ENCODE peak calls at places on chromosome 19, in nine cellular contexts. One of them, this sample, is unnamed. For H3K4me1, the result is how much of the 10 kb centered on the place peaks cover.

GRCh38 chr19:14566712-14567077 is 5.2 kb downstream of the NDUFB7 start:
- DNase-seq in psoas muscle: no peak
- DNase-seq in fibroblast of lung: no peak
- DNase-seq in colonic mucosa: no peak
- DNase-seq in CD8-positive, alpha-beta T cell: no peak
- DNase-seq in breast epithelium: no peak
- DNase-seq in upper lobe of right lung: no peak
- DNase-seq in stomach: no peak
- DNase-seq in H9: peak
- DNase-seq in this sample: no peak

GRCh38 chr19:37551123-37551993 is 43.2 kb downstream of the ZNF571 start:
- DNase-seq in psoas muscle: no peak
- DNase-seq in fibroblast of lung: peak
- DNase-seq in colonic mucosa: peak
- DNase-seq in CD8-positive, alpha-beta T cell: peak
- DNase-seq in breast epithelium: no peak
- DNase-seq in upper lobe of right lung: no peak
- DNase-seq in stomach: no peak
- DNase-seq in H9: no peak
- DNase-seq in this sample: no peak

GRCh38 chr19:10699650-10700335 is 1.4 kb upstream of the QTRT1 start:
- DNase-seq in psoas muscle: no peak
- DNase-seq in fibroblast of lung: peak
- DNase-seq in colonic mucosa: peak
- DNase-seq in CD8-positive, alpha-beta T cell: peak
- DNase-seq in breast epithelium: no peak
- DNase-seq in upper lobe of right lung: no peak
- DNase-seq in stomach: peak
- DNase-seq in H9: peak
- DNase-seq in this sample: no peak

GRCh38 chr19:50654882-50655281 is 5.6 kb downstream of the C19orf81 start:
- DNase-seq in psoas muscle: no peak
- DNase-seq in fibroblast of lung: no peak
- DNase-seq in colonic mucosa: no peak
- DNase-seq in CD8-positive, alpha-beta T cell: no peak
- DNase-seq in breast epithelium: no peak
- DNase-seq in upper lobe of right lung: no peak
- DNase-seq in stomach: no peak
- DNase-seq in H9: no peak
- DNase-seq in this sample: no peak

GRCh38 chr19:40571005-40571318 is 5.7 kb upstream of the SHKBP1 start:
- DNase-seq in psoas muscle: no peak
- DNase-seq in fibroblast of lung: no peak
- DNase-seq in colonic mucosa: no peak
- DNase-seq in CD8-positive, alpha-beta T cell: no peak
- DNase-seq in breast epithelium: no peak
- DNase-seq in upper lobe of right lung: no peak
- DNase-seq in stomach: no peak
- DNase-seq in H9: no peak
- DNase-seq in this sample: no peak

GRCh38 chr19:33426621-33427475 is 53.3 kb downstream of the CEBPG start:
- DNase-seq in psoas muscle: peak
- DNase-seq in fibroblast of lung: no peak
- DNase-seq in colonic mucosa: no peak
- DNase-seq in CD8-positive, alpha-beta T cell: no peak
- DNase-seq in breast epithelium: no peak
- DNase-seq in upper lobe of right lung: peak
- DNase-seq in stomach: no peak
- DNase-seq in H9: no peak
- DNase-seq in this sample: no peak

GRCh38 chr19:16035601-16036297 is 40.5 kb upstream of the TPM4 start:
- DNase-seq in psoas muscle: no peak
- DNase-seq in fibroblast of lung: no peak
- DNase-seq in colonic mucosa: no peak
- DNase-seq in CD8-positive, alpha-beta T cell: no peak
- DNase-seq in breast epithelium: no peak
- DNase-seq in upper lobe of right lung: no peak
- DNase-seq in stomach: no peak
- DNase-seq in H9: no peak
- DNase-seq in this sample: no peak

GRCh38 chr19:7391218-7391670 is 42.5 kb downstream of the ARHGEF18 start:
- DNase-seq in psoas muscle: no peak
- DNase-seq in fibroblast of lung: peak
- DNase-seq in colonic mucosa: peak
- DNase-seq in CD8-positive, alpha-beta T cell: no peak
- DNase-seq in breast epithelium: no peak
- DNase-seq in upper lobe of right lung: no peak
- DNase-seq in stomach: peak
- DNase-seq in H9: no peak
- DNase-seq in this sample: no peak

GRCh38 chr19:3440082-3440481 is 40.2 kb downstream of the SMIM24 start:
- DNase-seq in psoas muscle: peak
- DNase-seq in fibroblast of lung: no peak
- DNase-seq in colonic mucosa: peak
- DNase-seq in CD8-positive, alpha-beta T cell: peak
- DNase-seq in breast epithelium: no peak
- DNase-seq in upper lobe of right lung: no peak
- DNase-seq in stomach: peak
- DNase-seq in H9: peak
- DNase-seq in this sample: no peak

GRCh38 chr19:49224856-49225255 is 67.3 kb downstream of the TRPM4 start:
- DNase-seq in psoas muscle: peak
- DNase-seq in fibroblast of lung: peak
- DNase-seq in colonic mucosa: peak
- DNase-seq in CD8-positive, alpha-beta T cell: no peak
- DNase-seq in breast epithelium: no peak
- DNase-seq in upper lobe of right lung: no peak
- DNase-seq in stomach: peak
- DNase-seq in H9: peak
- DNase-seq in this sample: no peak

GRCh38 chr19:23382955-23383354 is 12.3 kb downstream of the ZNF91 start:
- DNase-seq in psoas muscle: no peak
- DNase-seq in fibroblast of lung: no peak
- DNase-seq in colonic mucosa: no peak
- DNase-seq in CD8-positive, alpha-beta T cell: no peak
- DNase-seq in breast epithelium: no peak
- DNase-seq in upper lobe of right lung: no peak
- DNase-seq in stomach: no peak
- DNase-seq in H9: no peak
- DNase-seq in this sample: no peak

GRCh38 chr19:28960986-28961705 is 251.8 kb downstream of the UQCRFS1 start:
- DNase-seq in psoas muscle: no peak
- DNase-seq in fibroblast of lung: peak
- DNase-seq in colonic mucosa: no peak
- DNase-seq in CD8-positive, alpha-beta T cell: no peak
- DNase-seq in breast epithelium: no peak
- DNase-seq in upper lobe of right lung: no peak
- DNase-seq in stomach: no peak
- DNase-seq in H9: no peak
- DNase-seq in this sample: no peak

GRCh38 chr19:33175886-33176669 is 18.1 kb upstream of the LRP3 start:
- DNase-seq in psoas muscle: no peak
- DNase-seq in fibroblast of lung: peak
- DNase-seq in colonic mucosa: no peak
- DNase-seq in CD8-positive, alpha-beta T cell: peak
- DNase-seq in breast epithelium: peak
- DNase-seq in upper lobe of right lung: no peak
- DNase-seq in stomach: no peak
- DNase-seq in H9: no peak
- DNase-seq in this sample: no peak

GRCh38 chr19:3573162-3573857 is 566 bp downstream of the HMG20B start:
- DNase-seq in psoas muscle: peak
- DNase-seq in fibroblast of lung: no peak
- DNase-seq in colonic mucosa: peak
- DNase-seq in CD8-positive, alpha-beta T cell: peak
- DNase-seq in breast epithelium: no peak
- DNase-seq in upper lobe of right lung: peak
- DNase-seq in stomach: peak
- DNase-seq in H9: no peak
- DNase-seq in this sample: no peak

GRCh38 chr19:11530432-11530831 is 1.5 kb upstream of the ECSIT start:
- DNase-seq in psoas muscle: peak
- DNase-seq in fibroblast of lung: peak
- DNase-seq in colonic mucosa: peak
- DNase-seq in CD8-positive, alpha-beta T cell: no peak
- DNase-seq in breast epithelium: peak
- DNase-seq in upper lobe of right lung: peak
- DNase-seq in stomach: peak
- DNase-seq in H9: peak
- DNase-seq in this sample: peak

GRCh38 chr19:41546386-41546789 is 29.6 kb upstream of the CEACAM21 start:
- DNase-seq in psoas muscle: no peak
- DNase-seq in fibroblast of lung: no peak
- DNase-seq in colonic mucosa: no peak
- DNase-seq in CD8-positive, alpha-beta T cell: peak
- DNase-seq in breast epithelium: no peak
- DNase-seq in upper lobe of right lung: no peak
- DNase-seq in stomach: no peak
- DNase-seq in H9: no peak
- DNase-seq in this sample: no peak

GRCh38 chr19:11421607-11422098 is 2.5 kb upstream of the RGL3 start:
- DNase-seq in psoas muscle: peak
- DNase-seq in fibroblast of lung: no peak
- DNase-seq in colonic mucosa: peak
- DNase-seq in CD8-positive, alpha-beta T cell: peak
- DNase-seq in breast epithelium: no peak
- DNase-seq in upper lobe of right lung: peak
- DNase-seq in stomach: peak
- DNase-seq in H9: peak
- DNase-seq in this sample: no peak

GRCh38 chr19:14674764-14675163 is at the start of gene ADGRE3:
- DNase-seq in psoas muscle: no peak
- DNase-seq in fibroblast of lung: no peak
- DNase-seq in colonic mucosa: no peak
- DNase-seq in CD8-positive, alpha-beta T cell: no peak
- DNase-seq in breast epithelium: no peak
- DNase-seq in upper lobe of right lung: no peak
- DNase-seq in stomach: no peak
- DNase-seq in H9: no peak
- DNase-seq in this sample: no peak

GRCh38 chr19:31356587-31357314 is 7.5 kb upstream of the TSHZ3 start:
- DNase-seq in psoas muscle: peak
- DNase-seq in fibroblast of lung: peak
- DNase-seq in colonic mucosa: peak
- DNase-seq in CD8-positive, alpha-beta T cell: peak
- DNase-seq in breast epithelium: no peak
- DNase-seq in upper lobe of right lung: peak
- DNase-seq in stomach: no peak
- DNase-seq in H9: peak
- DNase-seq in this sample: no peak

GRCh38 chr19:38317104-38317612 is 1.4 kb upstream of the YIF1B start:
- DNase-seq in psoas muscle: no peak
- DNase-seq in fibroblast of lung: no peak
- DNase-seq in colonic mucosa: no peak
- DNase-seq in CD8-positive, alpha-beta T cell: peak
- DNase-seq in breast epithelium: no peak
- DNase-seq in upper lobe of right lung: no peak
- DNase-seq in stomach: no peak
- DNase-seq in H9: no peak
- DNase-seq in this sample: no peak

DNA sequence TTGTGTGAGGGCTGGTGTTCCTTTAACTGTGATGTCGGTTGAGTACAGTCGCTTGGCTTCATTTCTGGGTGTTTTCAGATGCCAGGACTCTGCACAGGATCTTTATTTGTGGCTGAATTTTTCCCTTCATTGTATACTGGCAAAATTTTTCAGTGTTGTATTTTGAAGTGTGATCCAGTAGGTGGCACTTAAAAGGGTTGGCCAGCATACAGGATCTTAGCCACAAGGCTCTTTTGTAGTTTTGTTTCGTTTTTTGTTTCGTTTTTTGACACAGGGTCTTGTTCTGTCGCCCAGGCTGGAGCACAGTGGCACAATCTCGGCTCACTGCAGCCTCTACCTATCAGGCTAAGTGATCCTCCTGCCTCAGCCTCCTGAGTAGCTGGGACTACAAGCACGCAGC is 8.7 kb downstream of the FCAR start:
- DNase-seq in psoas muscle: no peak
- DNase-seq in fibroblast of lung: no peak
- DNase-seq in colonic mucosa: no peak
- DNase-seq in CD8-positive, alpha-beta T cell: no peak
- DNase-seq in breast epithelium: no peak
- DNase-seq in upper lobe of right lung: no peak
- DNase-seq in stomach: no peak
- DNase-seq in H9: no peak
- DNase-seq in this sample: no peak
- TF ChIP-seq CTCF in psoas muscle: no peak
- TF ChIP-seq CTCF in fibroblast of lung: no peak
- TF ChIP-seq CTCF in colonic mucosa: no peak
- TF ChIP-seq CTCF in CD8-positive, alpha-beta T cell: no peak
- TF ChIP-seq CTCF in breast epithelium: no peak
- TF ChIP-seq CTCF in upper lobe of right lung: no peak
- TF ChIP-seq CTCF in stomach: no peak
- TF ChIP-seq CTCF in H9: peak
- TF ChIP-seq CTCF in this sample: no peak

DNA sequence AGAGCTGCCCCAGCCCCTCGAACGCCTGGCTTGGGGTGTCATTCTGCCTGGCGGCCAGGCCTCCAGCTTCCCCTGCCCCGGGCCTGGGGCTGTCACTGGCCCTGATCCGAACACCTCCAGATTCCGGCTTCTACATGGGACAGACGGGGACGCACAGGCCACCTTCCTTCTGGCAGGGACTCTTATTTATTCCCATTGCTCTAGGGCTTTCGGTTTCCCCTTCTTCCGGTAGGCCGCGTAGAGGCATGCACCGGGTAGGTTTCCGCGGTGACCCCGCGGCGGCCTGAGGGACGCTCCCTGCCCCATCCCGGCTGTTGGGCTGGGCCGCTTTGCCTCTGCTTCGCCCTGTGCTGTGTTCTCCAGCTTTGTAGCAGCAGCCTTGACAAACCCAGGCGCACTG is 28.2 kb downstream of the CERS1 start:
- DNase-seq in psoas muscle: peak
- DNase-seq in fibroblast of lung: no peak
- DNase-seq in colonic mucosa: no peak
- DNase-seq in CD8-positive, alpha-beta T cell: no peak
- DNase-seq in breast epithelium: no peak
- DNase-seq in upper lobe of right lung: no peak
- DNase-seq in stomach: no peak
- DNase-seq in H9: no peak
- DNase-seq in this sample: no peak
- H3K27ac ChIP-seq in psoas muscle: no peak
- H3K27ac ChIP-seq in fibroblast of lung: no peak
- H3K27ac ChIP-seq in colonic mucosa: no peak
- H3K27ac ChIP-seq in CD8-positive, alpha-beta T cell: no peak
- H3K27ac ChIP-seq in breast epithelium: no peak
- H3K27ac ChIP-seq in upper lobe of right lung: no peak
- H3K27ac ChIP-seq in stomach: no peak
- H3K27ac ChIP-seq in H9: no peak
- H3K27ac ChIP-seq in this sample: no peak

GRCh38 chr19:46979103-46979769 is 40.4 kb upstream of the NPAS1 start:
- DNase-seq in psoas muscle: no peak
- DNase-seq in fibroblast of lung: no peak
- DNase-seq in colonic mucosa: no peak
- DNase-seq in CD8-positive, alpha-beta T cell: no peak
- DNase-seq in breast epithelium: no peak
- DNase-seq in upper lobe of right lung: no peak
- DNase-seq in stomach: no peak
- DNase-seq in H9: no peak
- DNase-seq in this sample: no peak
- H3K4me1 ChIP-seq in psoas muscle: half or more
- H3K4me1 ChIP-seq in fibroblast of lung: under half
- H3K4me1 ChIP-seq in colonic mucosa: under half
- H3K4me1 ChIP-seq in CD8-positive, alpha-beta T cell: under half
- H3K4me1 ChIP-seq in breast epithelium: under half
- H3K4me1 ChIP-seq in upper lobe of right lung: half or more
- H3K4me1 ChIP-seq in stomach: half or more
- H3K4me1 ChIP-seq in H9: under half
- H3K4me1 ChIP-seq in this sample: under half

GRCh38 chr19:2064788-2065524 is 13.9 kb upstream of the MKNK2 start:
- DNase-seq in psoas muscle: peak
- DNase-seq in fibroblast of lung: no peak
- DNase-seq in colonic mucosa: peak
- DNase-seq in CD8-positive, alpha-beta T cell: no peak
- DNase-seq in breast epithelium: peak
- DNase-seq in upper lobe of right lung: no peak
- DNase-seq in stomach: no peak
- DNase-seq in H9: no peak
- DNase-seq in this sample: no peak
- TF ChIP-seq CTCF in psoas muscle: peak
- TF ChIP-seq CTCF in fibroblast of lung: no peak
- TF ChIP-seq CTCF in colonic mucosa: no peak
- TF ChIP-seq CTCF in CD8-positive, alpha-beta T cell: no peak
- TF ChIP-seq CTCF in breast epithelium: peak
- TF ChIP-seq CTCF in upper lobe of right lung: no peak
- TF ChIP-seq CTCF in stomach: no peak
- TF ChIP-seq CTCF in H9: no peak
- TF ChIP-seq CTCF in this sample: peak